ENCODE peak calls at places on chromosome 17, in seven cellular contexts. One of them, this sample, is unnamed.

GRCh38 chr17:78774456-78774855 is 7.6 kb downstream of the CYTH1 start:
- DNase-seq in GDM1: no peak
- DNase-seq in T-cell: no peak
- DNase-seq in amniotic stem cell: no peak
- DNase-seq in body of pancreas: no peak
- DNase-seq in omental fat pad: no peak
- DNase-seq in Right ventricle myocardium superior: no peak
- DNase-seq in this sample: no peak

GRCh38 chr17:60383379-60383778 is 8.6 kb downstream of the USP32 start:
- DNase-seq in amniotic stem cell: no peak
- DNase-seq in omental fat pad: no peak
- DNase-seq in GDM1: no peak
- DNase-seq in Right ventricle myocardium superior: no peak
- DNase-seq in body of pancreas: no peak
- DNase-seq in T-cell: no peak
- DNase-seq in this sample: no peak

GRCh38 chr17:78237403-78238012 is 6.1 kb downstream of the TMEM235 start:
- DNase-seq in body of pancreas: no peak
- DNase-seq in GDM1: no peak
- DNase-seq in T-cell: no peak
- DNase-seq in amniotic stem cell: no peak
- DNase-seq in Right ventricle myocardium superior: no peak
- DNase-seq in omental fat pad: no peak
- DNase-seq in this sample: no peak

GRCh38 chr17:48541036-48541573 is 3.8 kb downstream of the HOXB2 start:
- DNase-seq in T-cell: no peak
- DNase-seq in omental fat pad: no peak
- DNase-seq in GDM1: no peak
- DNase-seq in Right ventricle myocardium superior: no peak
- DNase-seq in amniotic stem cell: no peak
- DNase-seq in body of pancreas: no peak
- DNase-seq in this sample: no peak

GRCh38 chr17:78806451-78806850 is 24.4 kb upstream of the CYTH1 start:
- DNase-seq in omental fat pad: no peak
- DNase-seq in body of pancreas: no peak
- DNase-seq in GDM1: no peak
- DNase-seq in Right ventricle myocardium superior: no peak
- DNase-seq in T-cell: peak
- DNase-seq in amniotic stem cell: no peak
- DNase-seq in this sample: no peak

GRCh38 chr17:42873321-42873720 is 22.3 kb downstream of the AOC3 start:
- DNase-seq in Right ventricle myocardium superior: no peak
- DNase-seq in omental fat pad: no peak
- DNase-seq in body of pancreas: no peak
- DNase-seq in T-cell: no peak
- DNase-seq in GDM1: no peak
- DNase-seq in amniotic stem cell: no peak
- DNase-seq in this sample: no peak

GRCh38 chr17:44901323-44901965 is 2.2 kb upstream of the EFTUD2 start:
- DNase-seq in T-cell: no peak
- DNase-seq in omental fat pad: no peak
- DNase-seq in Right ventricle myocardium superior: no peak
- DNase-seq in amniotic stem cell: peak
- DNase-seq in body of pancreas: no peak
- DNase-seq in GDM1: no peak
- DNase-seq in this sample: no peak

GRCh38 chr17:61338874-61339478 is 60.7 kb upstream of the TBX2 start:
- DNase-seq in Right ventricle myocardium superior: no peak
- DNase-seq in omental fat pad: no peak
- DNase-seq in body of pancreas: no peak
- DNase-seq in T-cell: no peak
- DNase-seq in amniotic stem cell: no peak
- DNase-seq in GDM1: no peak
- DNase-seq in this sample: no peak

GRCh38 chr17:43515641-43516040 is 30.5 kb downstream of the ETV4 start:
- DNase-seq in amniotic stem cell: no peak
- DNase-seq in Right ventricle myocardium superior: no peak
- DNase-seq in T-cell: no peak
- DNase-seq in body of pancreas: no peak
- DNase-seq in omental fat pad: no peak
- DNase-seq in GDM1: no peak
- DNase-seq in this sample: no peak

GRCh38 chr17:43356999-43357398 is 41.8 kb upstream of the ARL4D start:
- DNase-seq in body of pancreas: no peak
- DNase-seq in T-cell: no peak
- DNase-seq in omental fat pad: no peak
- DNase-seq in GDM1: no peak
- DNase-seq in Right ventricle myocardium superior: no peak
- DNase-seq in amniotic stem cell: peak
- DNase-seq in this sample: no peak

GRCh38 chr17:56532926-56533325 is 60.6 kb upstream of the NOG start:
- DNase-seq in amniotic stem cell: no peak
- DNase-seq in T-cell: no peak
- DNase-seq in body of pancreas: no peak
- DNase-seq in Right ventricle myocardium superior: no peak
- DNase-seq in omental fat pad: no peak
- DNase-seq in GDM1: no peak
- DNase-seq in this sample: no peak

GRCh38 chr17:82370471-82371332 is 863 bp upstream of the UTS2R start:
- DNase-seq in GDM1: no peak
- DNase-seq in body of pancreas: no peak
- DNase-seq in T-cell: no peak
- DNase-seq in omental fat pad: no peak
- DNase-seq in amniotic stem cell: no peak
- DNase-seq in Right ventricle myocardium superior: peak
- DNase-seq in this sample: no peak

GRCh38 chr17:16129844-16130243 is 85.5 kb downstream of the NCOR1 start:
- DNase-seq in Right ventricle myocardium superior: no peak
- DNase-seq in GDM1: no peak
- DNase-seq in T-cell: no peak
- DNase-seq in body of pancreas: no peak
- DNase-seq in omental fat pad: no peak
- DNase-seq in amniotic stem cell: no peak
- DNase-seq in this sample: no peak

GRCh38 chr17:35879748-35880654 is at the start of gene CCL5:
- DNase-seq in T-cell: peak
- DNase-seq in GDM1: no peak
- DNase-seq in amniotic stem cell: no peak
- DNase-seq in omental fat pad: no peak
- DNase-seq in body of pancreas: no peak
- DNase-seq in Right ventricle myocardium superior: peak
- DNase-seq in this sample: peak

GRCh38 chr17:43327421-43327820 is 71.4 kb upstream of the ARL4D start:
- DNase-seq in amniotic stem cell: no peak
- DNase-seq in GDM1: no peak
- DNase-seq in omental fat pad: no peak
- DNase-seq in body of pancreas: no peak
- DNase-seq in Right ventricle myocardium superior: no peak
- DNase-seq in T-cell: no peak
- DNase-seq in this sample: no peak

GRCh38 chr17:68700391-68700790 is 99.2 kb upstream of the FAM20A start:
- DNase-seq in amniotic stem cell: no peak
- DNase-seq in GDM1: no peak
- DNase-seq in Right ventricle myocardium superior: no peak
- DNase-seq in omental fat pad: no peak
- DNase-seq in body of pancreas: no peak
- DNase-seq in T-cell: no peak
- DNase-seq in this sample: no peak

GRCh38 chr17:36485805-36486203 is 677 bp upstream of the ZNHIT3 start:
- DNase-seq in body of pancreas: no peak
- DNase-seq in amniotic stem cell: no peak
- DNase-seq in GDM1: no peak
- DNase-seq in Right ventricle myocardium superior: no peak
- DNase-seq in T-cell: no peak
- DNase-seq in omental fat pad: no peak
- DNase-seq in this sample: no peak

GRCh38 chr17:79861371-79862216 is 22.4 kb upstream of the CBX4 start:
- DNase-seq in omental fat pad: no peak
- DNase-seq in Right ventricle myocardium superior: no peak
- DNase-seq in amniotic stem cell: no peak
- DNase-seq in T-cell: no peak
- DNase-seq in GDM1: no peak
- DNase-seq in body of pancreas: no peak
- DNase-seq in this sample: no peak

GRCh38 chr17:64698725-64699124 is 36.6 kb upstream of the SMURF2 start:
- DNase-seq in amniotic stem cell: no peak
- DNase-seq in T-cell: no peak
- DNase-seq in Right ventricle myocardium superior: no peak
- DNase-seq in GDM1: no peak
- DNase-seq in omental fat pad: no peak
- DNase-seq in body of pancreas: no peak
- DNase-seq in this sample: no peak

GRCh38 chr17:14986127-14986526 is 279.0 kb downstream of the PMP22 start:
- DNase-seq in amniotic stem cell: no peak
- DNase-seq in T-cell: no peak
- DNase-seq in Right ventricle myocardium superior: no peak
- DNase-seq in GDM1: no peak
- DNase-seq in omental fat pad: no peak
- DNase-seq in body of pancreas: no peak
- DNase-seq in this sample: no peak

GRCh38 chr17:60080545-60080944 is 1.8 kb upstream of the HEATR6 start:
- DNase-seq in body of pancreas: no peak
- DNase-seq in GDM1: no peak
- DNase-seq in amniotic stem cell: no peak
- DNase-seq in Right ventricle myocardium superior: no peak
- DNase-seq in T-cell: no peak
- DNase-seq in omental fat pad: no peak
- DNase-seq in this sample: no peak

GRCh38 chr17:50361561-50362480 is 11.2 kb downstream of the MRPL27 start:
- DNase-seq in Right ventricle myocardium superior: no peak
- DNase-seq in omental fat pad: no peak
- DNase-seq in body of pancreas: peak
- DNase-seq in T-cell: peak
- DNase-seq in GDM1: peak
- DNase-seq in amniotic stem cell: no peak
- DNase-seq in this sample: peak

GRCh38 chr17:59357219-59357699 is 25.8 kb downstream of the YPEL2 start:
- DNase-seq in GDM1: no peak
- DNase-seq in amniotic stem cell: no peak
- DNase-seq in T-cell: no peak
- DNase-seq in body of pancreas: no peak
- DNase-seq in Right ventricle myocardium superior: no peak
- DNase-seq in omental fat pad: no peak
- DNase-seq in this sample: no peak

GRCh38 chr17:9020824-9021157 is 519 bp upstream of the NTN1 start:
- DNase-seq in body of pancreas: no peak
- DNase-seq in omental fat pad: no peak
- DNase-seq in GDM1: no peak
- DNase-seq in Right ventricle myocardium superior: no peak
- DNase-seq in T-cell: no peak
- DNase-seq in amniotic stem cell: no peak
- DNase-seq in this sample: no peak

GRCh38 chr17:6641374-6641818 is 536 bp downstream of the TXNDC17 start:
- DNase-seq in Right ventricle myocardium superior: no peak
- DNase-seq in T-cell: no peak
- DNase-seq in omental fat pad: no peak
- DNase-seq in body of pancreas: no peak
- DNase-seq in amniotic stem cell: no peak
- DNase-seq in GDM1: no peak
- DNase-seq in this sample: no peak

GRCh38 chr17:41800601-41801373 is 11.0 kb downstream of the P3H4 start:
- DNase-seq in Right ventricle myocardium superior: no peak
- DNase-seq in omental fat pad: no peak
- DNase-seq in body of pancreas: no peak
- DNase-seq in T-cell: no peak
- DNase-seq in GDM1: no peak
- DNase-seq in amniotic stem cell: peak
- DNase-seq in this sample: no peak

GRCh38 chr17:2954898-2955445 is 108.4 kb downstream of the OR1D5 start:
- DNase-seq in GDM1: no peak
- DNase-seq in amniotic stem cell: no peak
- DNase-seq in T-cell: no peak
- DNase-seq in Right ventricle myocardium superior: no peak
- DNase-seq in omental fat pad: no peak
- DNase-seq in body of pancreas: peak
- DNase-seq in this sample: no peak

GRCh38 chr17:77723071-77723908 is 235.2 kb upstream of the TNRC6C start:
- DNase-seq in omental fat pad: no peak
- DNase-seq in amniotic stem cell: no peak
- DNase-seq in Right ventricle myocardium superior: peak
- DNase-seq in body of pancreas: no peak
- DNase-seq in T-cell: no peak
- DNase-seq in GDM1: no peak
- DNase-seq in this sample: no peak

GRCh38 chr17:3796110-3796821 is 4.7 kb downstream of the ITGAE start:
- DNase-seq in body of pancreas: no peak
- DNase-seq in amniotic stem cell: no peak
- DNase-seq in T-cell: peak
- DNase-seq in omental fat pad: no peak
- DNase-seq in Right ventricle myocardium superior: no peak
- DNase-seq in GDM1: no peak
- DNase-seq in this sample: peak

GRCh38 chr17:43816336-43817320 is 16.3 kb downstream of the MPP3 start:
- DNase-seq in T-cell: no peak
- DNase-seq in omental fat pad: no peak
- DNase-seq in body of pancreas: no peak
- DNase-seq in Right ventricle myocardium superior: no peak
- DNase-seq in amniotic stem cell: no peak
- DNase-seq in GDM1: no peak
- DNase-seq in this sample: no peak

GRCh38 chr17:34652001-34652400 is 72.6 kb downstream of the TMEM132E start:
- DNase-seq in GDM1: no peak
- DNase-seq in Right ventricle myocardium superior: no peak
- DNase-seq in omental fat pad: no peak
- DNase-seq in amniotic stem cell: no peak
- DNase-seq in body of pancreas: no peak
- DNase-seq in T-cell: no peak
- DNase-seq in this sample: no peak

GRCh38 chr17:59846391-59847165 is 46.2 kb downstream of the TUBD1 start:
- DNase-seq in Right ventricle myocardium superior: peak
- DNase-seq in omental fat pad: no peak
- DNase-seq in body of pancreas: no peak
- DNase-seq in T-cell: no peak
- DNase-seq in GDM1: no peak
- DNase-seq in amniotic stem cell: no peak
- DNase-seq in this sample: no peak

GRCh38 chr17:2924211-2924610 is 128.0 kb downstream of the RAP1GAP2 start:
- DNase-seq in Right ventricle myocardium superior: no peak
- DNase-seq in omental fat pad: no peak
- DNase-seq in GDM1: no peak
- DNase-seq in amniotic stem cell: no peak
- DNase-seq in T-cell: no peak
- DNase-seq in body of pancreas: no peak
- DNase-seq in this sample: no peak

GRCh38 chr17:42378597-42379594 is 9.3 kb downstream of the STAT3 start:
- DNase-seq in body of pancreas: no peak
- DNase-seq in omental fat pad: no peak
- DNase-seq in Right ventricle myocardium superior: no peak
- DNase-seq in T-cell: no peak
- DNase-seq in GDM1: no peak
- DNase-seq in amniotic stem cell: no peak
- DNase-seq in this sample: no peak

GRCh38 chr17:10197721-10198508 is 491 bp downstream of the GAS7 start:
- DNase-seq in amniotic stem cell: no peak
- DNase-seq in T-cell: peak
- DNase-seq in omental fat pad: no peak
- DNase-seq in GDM1: no peak
- DNase-seq in Right ventricle myocardium superior: peak
- DNase-seq in body of pancreas: no peak
- DNase-seq in this sample: no peak

GRCh38 chr17:57530508-57530907 is 214.6 kb downstream of the CCDC182 start:
- DNase-seq in Right ventricle myocardium superior: no peak
- DNase-seq in GDM1: no peak
- DNase-seq in body of pancreas: no peak
- DNase-seq in amniotic stem cell: no peak
- DNase-seq in T-cell: no peak
- DNase-seq in omental fat pad: no peak
- DNase-seq in this sample: no peak